ENCODE peak calls at places on chromosomes 5 and 9, in four cellular contexts. G, F, J and K are unnamed samples.

GRCh38 chr5:108461628-108462367 is 79.9 kb upstream of the FBXL17 start:
- DNase-seq in G (no peak), F (no peak), J (peak; percentile 19), K (peak; percentile 76)

GRCh38 chr9:89659473-89660256 is 54.9 kb downstream of the GADD45G start:
- DNase-seq in G (no peak), F (no peak), J (no peak), K (no peak)

GRCh38 chr5:173455599-173455957 is 127.4 kb upstream of the STC2 start:
- DNase-seq in G (no peak), F (no peak), J (no peak), K (no peak)

GRCh38 chr9:132589148-132590036 is 7.0 kb downstream of the BARHL1 start:
- DNase-seq in G (no peak), F (no peak), J (no peak), K (no peak)

GRCh38 chr5:142883025-142883424 is 112.8 kb downstream of the ARHGAP26 start:
- DNase-seq in G (no peak), F (no peak), J (no peak), K (peak; percentile 77)

GRCh38 chr9:78542491-78543175 is 245.7 kb downstream of the PSAT1 start:
- DNase-seq in G (no peak), F (no peak), J (no peak), K (no peak)

GRCh38 chr5:33761139-33761538 is 130.7 kb downstream of the ADAMTS12 start:
- DNase-seq in G (no peak), F (no peak), J (no peak), K (peak; percentile 62)

GRCh38 chr5:153372433-153373167 is 117.9 kb upstream of the GRIA1 start:
- DNase-seq in G (no peak), F (no peak), J (peak; percentile 36), K (no peak)

GRCh38 chr5:93191016-93191415 is 390.0 kb downstream of the NR2F1-AS1 start:
- DNase-seq in G (no peak), F (no peak), J (no peak), K (no peak)

GRCh38 chr5:35926389-35927051 is 11.9 kb downstream of the CAPSL start:
- DNase-seq in G (peak; percentile 80), F (peak; percentile 26), J (peak; percentile 60), K (peak; percentile 47)

GRCh38 chr9:129962889-129963703 is 79.9 kb downstream of the FNBP1 start:
- DNase-seq in G (peak; percentile 79), F (peak; percentile 66), J (peak; percentile 64), K (peak; percentile 59)

GRCh38 chr5:177232761-177233160 is 70.8 kb downstream of the RAB24 start:
- DNase-seq in G (no peak), F (no peak), J (no peak), K (peak; percentile 35)

GRCh38 chr5:40754381-40755092 is 1.2 kb downstream of the TTC33 start:
- DNase-seq in G (no peak), F (no peak), J (no peak), K (peak; percentile 22)

GRCh38 chr5:141878186-141878770 is at the start of gene PCDH1:
- DNase-seq in G (no peak), F (peak; percentile 54), J (peak; percentile 70), K (no peak)

GRCh38 chr5:98638701-98639100 is 134.8 kb upstream of the RGMB start:
- DNase-seq in G (no peak), F (no peak), J (no peak), K (peak; percentile 83)

GRCh38 chr5:164934561-164934960 is 1429.1 kb downstream of the MAT2B start:
- DNase-seq in G (no peak), F (no peak), J (no peak), K (no peak)

GRCh38 chr5:43840424-43841232 is 237.6 kb downstream of the NNT start:
- DNase-seq in G (no peak), F (no peak), J (no peak), K (no peak)

GRCh38 chr5:54745599-54745998 is 228.0 kb downstream of the SNX18 start:
- DNase-seq in G (no peak), F (no peak), J (no peak), K (no peak)

GRCh38 chr5:54743997-54744788 is 226.6 kb downstream of the SNX18 start:
- DNase-seq in G (peak; percentile 50), F (peak; percentile 46), J (peak; percentile 57), K (peak; percentile 91)

GRCh38 chr5:54746346-54746745 is 228.8 kb downstream of the SNX18 start:
- DNase-seq in G (no peak), F (no peak), J (no peak), K (no peak)

GRCh38 chr5:54743581-54743980 is 226.0 kb downstream of the SNX18 start:
- DNase-seq in G (no peak), F (no peak), J (no peak), K (no peak)

DNA sequence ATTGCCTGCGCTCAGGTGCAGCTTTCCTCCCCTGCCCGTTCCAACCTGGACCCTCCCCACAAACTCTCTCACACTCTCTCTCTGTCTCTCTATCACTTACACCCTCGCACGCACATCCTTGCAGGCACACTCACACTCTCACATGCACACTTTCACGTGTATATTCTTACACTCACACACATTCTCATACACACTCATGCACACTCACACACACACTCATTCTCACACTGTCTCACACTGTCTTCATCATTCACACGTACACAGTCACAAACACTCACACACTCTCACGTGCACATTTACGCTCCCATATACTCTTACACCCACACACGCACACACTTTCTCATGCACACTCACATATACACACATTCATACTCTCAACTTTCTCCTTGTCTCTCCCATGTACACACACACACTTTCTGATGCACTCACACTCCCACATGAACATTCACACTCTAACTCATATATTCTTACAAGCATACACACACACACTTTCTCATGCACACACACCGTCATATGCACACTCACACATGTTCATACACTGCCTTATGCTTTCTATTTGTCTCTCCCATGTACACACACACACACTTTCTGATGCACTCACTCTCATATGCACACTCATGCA is 229.3 kb downstream of the SNX18 start:
- DNase-seq in G (no peak), F (no peak), J (no peak), K (no peak)
- H3K27ac ChIP-seq in G (no peak overlapping the region), F (no peak overlapping the region), J (no peak overlapping the region), K (no peak overlapping the region)

DNA sequence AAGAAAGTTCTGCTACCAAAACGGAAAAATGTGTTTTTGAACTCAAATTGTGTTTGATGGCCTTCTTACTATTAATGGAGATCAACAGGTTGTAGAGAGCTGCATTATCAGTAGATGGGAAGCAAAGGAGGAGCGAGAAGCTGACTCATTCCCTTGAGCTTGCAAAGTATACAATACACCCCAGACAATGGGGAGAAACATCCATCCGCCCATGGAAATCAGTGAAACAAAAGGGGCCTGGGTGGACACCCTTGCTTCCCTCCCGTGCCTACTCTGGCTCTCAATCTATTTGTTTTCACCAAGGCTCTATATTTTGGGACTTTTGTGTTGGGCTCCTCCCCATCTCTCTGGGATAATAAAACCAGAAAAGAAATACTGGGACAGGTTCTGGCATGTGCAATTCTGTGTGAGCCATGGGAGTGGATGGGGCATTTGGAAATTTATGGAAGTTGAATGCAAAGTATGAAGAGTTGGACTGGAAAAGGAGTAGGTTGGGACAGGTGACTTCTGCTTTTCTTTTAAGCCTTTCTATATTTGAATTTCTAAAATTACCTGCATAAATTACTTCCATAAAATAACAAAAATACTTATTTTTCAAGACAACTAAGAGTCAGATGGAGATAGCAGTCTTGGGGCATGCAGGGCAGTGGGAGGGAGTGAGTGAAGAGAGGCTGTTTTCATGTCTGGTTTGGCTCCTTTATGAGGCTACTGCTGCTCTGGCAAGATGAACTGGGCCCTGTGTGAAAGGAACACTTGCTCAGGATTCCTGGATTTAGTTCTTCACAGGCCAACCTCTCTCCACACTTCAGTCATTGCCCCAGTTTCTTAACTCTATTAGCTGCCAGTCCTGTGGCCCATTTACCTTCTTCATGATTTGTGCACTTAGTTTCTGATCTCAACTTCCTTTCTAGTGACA is 76.5 kb upstream of the ZFAND5 start:
- DNase-seq in G (no peak), F (no peak), J (peak; percentile 74), K (peak; percentile 64)
- H3K27ac ChIP-seq in G (no peak overlapping the region), F (no peak overlapping the region), J (peak overlapping the region; percentile 88), K (peak overlapping the region; percentile 81)

DNA sequence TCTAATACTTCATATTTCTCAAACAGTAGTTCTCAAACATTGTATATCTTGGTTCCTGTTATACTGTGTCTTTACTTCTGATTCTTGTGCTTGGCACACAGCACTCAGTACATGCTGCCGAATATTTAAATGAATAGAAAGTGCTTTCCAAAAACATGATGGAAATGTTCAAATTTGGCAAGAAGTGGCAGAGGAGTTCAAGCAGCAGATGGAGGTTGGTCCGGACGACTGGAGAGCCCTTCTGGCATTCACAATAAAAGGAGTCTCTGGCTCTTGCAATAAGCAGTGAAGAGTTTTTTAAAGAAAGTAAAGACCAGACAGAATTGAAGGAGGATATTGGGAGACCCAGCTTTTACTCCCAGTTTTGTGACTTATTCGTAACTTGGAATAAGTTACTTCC is 36.3 kb downstream of the TSTD2 start:
- DNase-seq in G (no peak), F (no peak), J (no peak), K (no peak)
- H3K27ac ChIP-seq in G (no peak overlapping the region), F (no peak overlapping the region), J (no peak overlapping the region), K (no peak overlapping the region)

DNA sequence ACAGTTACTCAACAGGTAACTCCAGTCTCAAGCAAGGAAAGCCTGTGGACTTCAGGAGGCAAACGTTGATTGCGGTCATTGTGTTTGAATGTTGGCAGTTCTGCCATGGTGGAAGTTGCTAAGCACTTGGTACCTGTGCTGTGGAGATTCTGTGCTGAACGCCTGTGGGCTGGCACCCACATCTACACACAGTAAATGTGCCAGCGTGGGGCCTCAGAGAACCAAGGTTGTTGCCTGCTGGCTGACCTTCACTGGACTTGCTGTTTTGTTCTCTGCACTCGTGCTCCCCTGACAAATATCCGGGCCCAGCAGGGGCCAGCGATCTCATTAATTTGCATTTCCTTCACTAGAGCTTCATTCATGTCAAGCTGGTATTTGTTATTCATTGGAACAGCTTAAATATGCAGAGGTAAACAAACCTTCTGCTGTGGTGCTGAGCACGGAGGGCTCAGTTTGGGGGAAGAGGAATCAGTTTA is 141.8 kb downstream of the PRKACG start:
- DNase-seq in G (no peak), F (no peak), J (no peak), K (no peak)
- H3K27ac ChIP-seq in G (no peak overlapping the region), F (peak overlapping the region; percentile 0), J (no peak overlapping the region), K (no peak overlapping the region)

DNA sequence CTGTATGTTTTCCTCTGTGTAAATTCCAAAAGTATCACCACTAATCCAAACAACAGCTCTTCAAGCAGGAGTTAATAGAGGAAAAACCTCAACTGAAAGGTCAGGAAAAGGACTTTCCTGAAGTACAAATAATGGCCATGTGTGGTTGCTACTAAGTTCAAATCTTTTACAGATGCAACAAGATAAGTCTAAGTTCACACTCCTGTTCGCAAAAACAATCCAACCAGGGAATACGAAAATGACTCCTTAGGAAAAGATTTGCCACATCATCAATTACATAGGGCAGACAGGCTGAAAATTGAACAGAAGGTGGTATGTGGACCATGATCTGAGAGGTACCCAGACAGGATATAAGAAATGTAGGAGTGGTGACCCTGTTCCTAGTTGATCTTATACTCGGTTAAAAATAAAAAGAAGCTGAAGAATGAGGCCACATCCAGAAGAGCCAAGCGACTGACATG is 210.2 kb downstream of the TSSK1B start:
- DNase-seq in G (no peak), F (no peak), J (no peak), K (peak; percentile 17)
- H3K27ac ChIP-seq in G (no peak overlapping the region), F (no peak overlapping the region), J (no peak overlapping the region), K (peak overlapping the region; percentile 46)